ENCODE peak calls at places on chromosomes 12 and 14, in four cellular contexts. M is GM12878, Z is H1, G is HepG2. U is an unnamed sample. For H3K27me3, the result is how much of the 10 kb centered on the place peaks cover.

GRCh38 chr12:39401459-39401858 is 41.5 kb downstream of the KIF21A start:
- DNase-seq in Z (no peak), G (no peak), M (no peak), U (no peak)

GRCh38 chr12:3142386-3142785 is 65.2 kb downstream of the TSPAN9 start:
- DNase-seq in M (no peak), Z (no peak), G (no peak), U (no peak)

GRCh38 chr12:27840229-27840999 is 60.4 kb upstream of the MANSC4 start:
- DNase-seq in G (no peak), Z (no peak), M (no peak), U (no peak)

GRCh38 chr14:41873379-41874034 is 266.8 kb downstream of the LRFN5 start:
- DNase-seq in Z (no peak), M (no peak), G (no peak), U (no peak)

GRCh38 chr12:27014085-27014858 is at the start of gene TM7SF3:
- DNase-seq in G (peak), Z (peak), M (peak), U (peak)

GRCh38 chr12:104064842-104065441 is 611 bp downstream of the HCFC2 start:
- DNase-seq in G (no peak), M (no peak), Z (no peak), U (no peak)

GRCh38 chr14:74835607-74836250 is 40.2 kb downstream of the PROX2 start:
- DNase-seq in G (no peak), Z (no peak), M (peak), U (no peak)

GRCh38 chr12:45121224-45121623 is 70.3 kb upstream of the DBX2 start:
- DNase-seq in Z (no peak), M (no peak), G (no peak), U (no peak)

GRCh38 chr12:109147954-109148353 is 31.6 kb downstream of the ACACB start:
- DNase-seq in M (no peak), Z (no peak), G (no peak), U (no peak)

GRCh38 chr12:26250801-26251200 is 55.4 kb downstream of the SSPN start:
- DNase-seq in M (no peak), Z (no peak), G (no peak), U (no peak)

GRCh38 chr12:32534698-32535097 is 135.3 kb downstream of the FGD4 start:
- DNase-seq in G (peak), M (no peak), Z (no peak), U (no peak)
- H3K9ac ChIP-seq in G (peak), M (no peak), Z (no peak), U (no peak)

DNA sequence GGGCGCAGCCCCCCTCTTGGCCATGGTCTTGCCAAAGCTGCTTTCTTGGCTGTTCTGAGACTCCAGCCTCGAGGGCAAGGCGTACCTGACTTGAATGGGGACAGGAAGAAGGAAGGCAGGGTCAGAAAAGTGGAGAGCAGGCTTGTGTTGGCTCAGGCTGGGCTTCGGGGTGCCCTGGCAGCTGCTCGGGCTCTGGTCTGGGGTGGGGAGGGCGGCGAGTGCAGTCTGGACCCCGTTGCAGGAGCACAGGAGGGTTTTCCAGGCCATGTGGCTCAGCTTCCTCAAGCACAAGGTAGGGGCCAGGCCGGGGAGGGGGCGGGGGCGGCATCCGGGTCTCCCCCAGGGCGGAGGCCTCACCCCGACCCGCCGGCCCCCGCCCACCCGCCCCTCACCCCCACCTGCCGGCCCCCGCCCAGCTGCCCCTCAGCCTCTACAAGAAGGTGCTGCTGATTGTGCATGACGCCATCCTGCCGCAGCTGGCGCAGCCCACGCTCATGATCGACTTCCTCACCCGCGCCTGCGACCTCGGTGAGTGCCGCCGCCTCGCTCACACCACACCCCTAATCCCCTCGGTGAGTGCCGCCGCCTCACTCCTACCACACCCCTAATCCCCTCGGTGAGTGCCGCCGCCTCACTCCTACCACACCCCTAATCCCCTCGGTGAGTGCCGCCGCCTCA is 4.2 kb downstream of the NOC4L start:
- DNase-seq in G (no peak), Z (no peak), M (no peak), U (no peak)
- TF ChIP-seq SUZ12 in G (no peak), Z (no peak), M (no peak), U (no peak)

DNA sequence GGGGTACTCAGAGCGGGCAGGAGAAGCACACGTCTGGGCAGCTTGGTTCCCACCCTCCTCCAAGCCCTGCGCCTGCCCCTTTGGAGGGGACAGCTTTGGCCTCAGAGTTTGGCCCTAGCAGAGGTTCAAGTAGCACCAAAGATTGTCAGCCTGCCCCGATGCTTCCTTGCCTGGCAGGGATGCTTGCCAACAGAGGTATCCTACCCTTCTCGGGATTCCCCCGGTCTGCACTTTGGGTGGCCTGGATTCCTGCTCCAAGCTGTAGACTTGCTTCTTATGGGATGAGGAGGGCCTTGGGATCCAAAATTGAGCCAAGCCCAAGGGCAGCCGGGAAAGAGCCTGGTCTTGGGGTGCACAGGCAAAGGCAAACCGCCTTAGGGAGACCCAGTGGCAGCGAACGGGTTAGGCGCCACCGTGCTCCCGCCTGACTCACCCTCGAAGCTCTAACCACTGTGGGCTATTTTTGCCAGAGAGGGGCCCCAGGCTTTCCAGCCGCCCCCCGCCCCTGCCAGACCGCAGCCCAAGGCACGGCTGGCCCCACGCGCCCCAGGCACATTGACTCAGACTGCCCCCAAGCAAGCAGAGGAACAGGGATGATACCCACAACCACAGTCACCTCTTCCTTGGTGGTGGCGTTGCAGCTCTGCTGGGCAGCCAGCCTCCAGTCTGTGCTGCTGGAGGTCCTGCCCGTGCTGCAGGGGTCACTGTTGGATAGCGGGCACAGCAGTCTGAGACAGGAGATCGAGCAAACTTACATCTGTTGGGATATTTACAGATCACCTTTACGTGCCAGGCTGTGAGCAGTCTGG is 882 bp upstream of the WNT10B start:
- DNase-seq in M (no peak), G (no peak), Z (no peak), U (no peak)
- H3K27me3 ChIP-seq in M (under half), G (under half), Z (half or more), U (half or more)

GRCh38 chr14:63922696-63923421 is 70.1 kb downstream of the SYNE2 start:
- DNase-seq in M (no peak), Z (no peak), G (peak), U (no peak)

GRCh38 chr14:63918411-63918810 is 65.6 kb downstream of the SYNE2 start:
- DNase-seq in Z (no peak), G (no peak), M (no peak), U (no peak)

GRCh38 chr14:63924375-63924774 is 71.6 kb downstream of the SYNE2 start:
- DNase-seq in M (no peak), Z (no peak), G (no peak), U (no peak)

GRCh38 chr14:63926641-63927040 is 73.8 kb downstream of the SYNE2 start:
- DNase-seq in Z (no peak), M (no peak), G (no peak), U (no peak)

GRCh38 chr14:63923422-63923752 is 70.6 kb downstream of the SYNE2 start:
- DNase-seq in G (no peak), Z (no peak), M (no peak), U (no peak)
- H3K9ac ChIP-seq in G (no peak), Z (no peak), M (no peak), U (no peak)

DNA sequence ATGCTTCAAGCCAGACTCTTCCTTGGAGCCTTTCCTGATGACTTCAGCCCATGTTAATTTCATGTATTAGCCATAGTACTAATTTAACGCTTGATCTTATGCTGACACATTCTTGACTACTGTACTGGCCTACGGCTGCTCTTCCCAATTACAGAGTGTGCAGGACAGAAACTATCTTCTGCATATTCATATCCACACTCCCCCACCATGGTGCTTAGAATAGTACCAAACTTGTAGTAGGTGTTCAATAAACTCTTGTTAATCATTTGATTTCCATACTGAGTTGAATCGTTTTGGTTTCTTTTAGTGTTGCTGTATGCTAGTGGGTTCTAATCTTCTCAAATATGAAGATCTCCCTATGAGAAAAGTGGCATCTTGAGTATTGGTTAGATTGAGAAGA is 21.8 kb upstream of the DGLUCY start:
- DNase-seq in M (no peak), Z (no peak), G (no peak), U (no peak)
- TF ChIP-seq SUZ12 in M (no peak), Z (no peak), G (no peak), U (no peak)

GRCh38 chr14:81677736-81678135 is 144.1 kb upstream of the SEL1L start:
- DNase-seq in M (no peak), Z (no peak), G (no peak), U (no peak)

GRCh38 chr14:81676395-81676794 is 142.7 kb upstream of the SEL1L start:
- DNase-seq in M (no peak), Z (no peak), G (no peak), U (no peak)

GRCh38 chr14:81679226-81679625 is 145.6 kb upstream of the SEL1L start:
- DNase-seq in G (no peak), Z (no peak), M (no peak), U (no peak)

GRCh38 chr14:81673930-81674329 is 140.3 kb upstream of the SEL1L start:
- DNase-seq in M (no peak), G (no peak), Z (no peak), U (no peak)

DNA sequence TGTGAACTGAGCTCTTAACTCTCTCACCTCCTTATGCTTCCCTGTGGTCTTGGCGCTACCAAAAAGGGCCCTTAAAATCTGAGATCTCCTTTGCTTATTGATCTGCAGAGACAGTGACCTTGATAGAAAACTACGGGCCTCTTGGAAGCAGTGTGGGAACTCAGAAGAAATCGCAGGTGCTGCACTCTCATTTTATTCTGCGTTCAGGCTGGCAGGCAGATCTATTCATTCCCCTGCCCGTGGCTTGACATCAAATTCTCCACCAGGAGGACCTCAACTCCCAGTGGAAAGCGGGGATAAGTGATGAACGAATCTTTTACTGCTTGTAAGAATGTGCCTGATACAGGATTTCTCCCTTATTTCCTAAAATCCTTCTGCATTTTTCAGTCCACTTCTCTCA is 143.2 kb upstream of the SEL1L start:
- DNase-seq in G (no peak), M (no peak), Z (no peak), U (no peak)
- H3K27me3 ChIP-seq in G (under half), M (under half), Z (under half), U (under half)

U was measured in NT2/D1.